ENCODE peak calls at places on chromosomes 12 and 14, in nine cellular contexts. L is hypothalamus; K is T-helper 9 cell; O is nephron progenitor cell; Z is stimulated activated CD4-positive, alpha-beta T cell treated with anti-CD3 and anti-CD28 coated beads, Interleukin-15, amount 100 ng/mL, for 24 hours; A is ecto neural progenitor cell; M is activated CD8-positive, alpha-beta memory T cell treated with anti-CD3 and anti-CD28 coated beads, Interleukin-2, amount 50 U/mL, for 48 hours; J is NCI-H1694; U is lower lobe of right lung. T is an unnamed sample.

GRCh38 chr12:95836630-95837239 is 22.0 kb upstream of the SNRPF start:
- DNase-seq in L (no peak), K (no peak), O (no peak), Z (no peak), A (no peak), M (no peak), J (no peak), U (no peak), T (peak; percentile 66)

GRCh38 chr12:95182868-95183415 is 34.3 kb downstream of the FGD6 start:
- DNase-seq in L (no peak), K (no peak), O (no peak), Z (peak; percentile 18), A (no peak), M (no peak), J (no peak), U (no peak), T (peak; percentile 91)

GRCh38 chr12:127271776-127272175 is 995.2 kb upstream of the TMEM132C start:
- DNase-seq in L (no peak), K (no peak), O (no peak), Z (no peak), A (no peak), M (no peak), J (no peak), U (no peak), T (no peak)

GRCh38 chr14:104130974-104131651 is 7.3 kb upstream of the KIF26A start:
- DNase-seq in L (no peak), K (no peak), O (peak; percentile 47), Z (peak; percentile 29), A (peak; percentile 52), M (no peak), J (peak; percentile 97), U (peak; percentile 63), T (peak; percentile 15)

GRCh38 chr12:64669270-64669842 is 59.1 kb downstream of the RASSF3 start:
- DNase-seq in L (no peak), K (no peak), O (peak; percentile 60), Z (no peak), A (peak; percentile 57), M (no peak), J (no peak), U (peak; percentile 64), T (no peak)

GRCh38 chr12:6214633-6215032 is 14.4 kb downstream of the CD9 start:
- DNase-seq in L (no peak), K (no peak), O (no peak), Z (no peak), A (no peak), M (no peak), J (no peak), U (no peak), T (no peak)

GRCh38 chr14:91945776-91946305 is 1.7 kb downstream of the FBLN5 start:
- DNase-seq in L (no peak), K (no peak), O (no peak), Z (no peak), A (no peak), M (peak; percentile 28), J (no peak), U (no peak), T (no peak)

GRCh38 chr12:88998421-88998820 is 353.9 kb downstream of the DUSP6 start:
- DNase-seq in L (no peak), K (no peak), O (no peak), Z (no peak), A (no peak), M (no peak), J (no peak), U (no peak), T (no peak)

GRCh38 chr12:26831959-26832816 is 806 bp downstream of the ITPR2 start:
- DNase-seq in L (peak; percentile 44), K (peak; percentile 36), O (peak; percentile 66), Z (peak; percentile 75), A (peak; percentile 81), M (peak; percentile 75), J (no peak), U (peak; percentile 76), T (peak; percentile 83)

GRCh38 chr12:48973992-48974673 is 2.6 kb upstream of the WNT10B start:
- DNase-seq in L (no peak), K (peak; percentile 38), O (peak; percentile 80), Z (peak; percentile 58), A (peak; percentile 91), M (peak; percentile 71), J (no peak), U (peak; percentile 62), T (no peak)

GRCh38 chr12:123139926-123140674 is 10.8 kb downstream of the PITPNM2 start:
- DNase-seq in L (no peak), K (no peak), O (peak; percentile 34), Z (no peak), A (peak; percentile 58), M (no peak), J (peak; percentile 4), U (no peak), T (peak; percentile 84)

GRCh38 chr14:35557221-35557747 is 23.3 kb downstream of the INSM2 start:
- DNase-seq in L (no peak), K (no peak), O (no peak), Z (no peak), A (no peak), M (no peak), J (no peak), U (no peak), T (no peak)

GRCh38 chr12:23767834-23768233 is 181.6 kb downstream of the SOX5 start:
- DNase-seq in L (no peak), K (no peak), O (no peak), Z (no peak), A (no peak), M (no peak), J (no peak), U (no peak), T (peak; percentile 28)

GRCh38 chr14:60679566-60680258 is 30.4 kb upstream of the SIX1 start:
- DNase-seq in L (no peak), K (no peak), O (no peak), Z (no peak), A (no peak), M (no peak), J (no peak), U (no peak), T (no peak)

GRCh38 chr12:57126561-57126960 is 1.7 kb upstream of the LRP1 start:
- DNase-seq in L (no peak), K (no peak), O (no peak), Z (no peak), A (no peak), M (no peak), J (no peak), U (no peak), T (no peak)

GRCh38 chr12:119020377-119021360 is 39.3 kb downstream of the SRRM4 start:
- DNase-seq in L (no peak), K (no peak), O (peak; percentile 75), Z (peak; percentile 27), A (peak; percentile 87), M (peak; percentile 55), J (peak; percentile 52), U (peak; percentile 74), T (peak; percentile 9)

GRCh38 chr12:46265734-46266133 is 3.1 kb downstream of the SLC38A1 start:
- DNase-seq in L (no peak), K (no peak), O (no peak), Z (peak; percentile 55), A (no peak), M (no peak), J (no peak), U (no peak), T (no peak)

T was measured in M059J.